ENCODE peak calls at places on chromosomes 11 and 22, in four cellular contexts. P is fibroblast of lung, R is thoracic aorta, U is hepatocyte. T is an unnamed sample. For H3K9me3, the result is how much of the 10 kb centered on the place peaks cover.

GRCh38 chr11:74519719-74520118 is 26.2 kb upstream of the LIPT2 start:
- DNase-seq in R (no peak), P (no peak), U (no peak), T (no peak)

GRCh38 chr22:45583504-45583903 is 80.8 kb downstream of the FBLN1 start:
- DNase-seq in R (no peak), P (no peak), U (no peak), T (no peak)

GRCh38 chr11:110243804-110244203 is 52.6 kb downstream of the RDX start:
- DNase-seq in P (no peak), R (no peak), U (no peak), T (no peak)

GRCh38 chr22:19407649-19408606 is 23.6 kb downstream of the HIRA start:
- DNase-seq in U (peak), P (no peak), R (no peak), T (peak)

GRCh38 chr22:32237905-32238304 is 17.2 kb downstream of the SLC5A4 start:
- DNase-seq in P (no peak), R (no peak), U (no peak), T (no peak)

GRCh38 chr11:120335596-120335927 is 651 bp upstream of the ARHGEF12 start:
- DNase-seq in P (no peak), R (no peak), U (no peak), T (no peak)

GRCh38 chr22:40377931-40378330 is 7.5 kb downstream of the SGSM3 start:
- DNase-seq in P (no peak), U (no peak), R (no peak), T (no peak)

GRCh38 chr11:36167729-36168128 is 121.5 kb downstream of the COMMD9 start:
- DNase-seq in U (no peak), R (no peak), P (no peak), T (no peak)

GRCh38 chr11:102110761-102111010 is 439 bp downstream of the YAP1 start:
- DNase-seq in P (no peak), R (no peak), U (no peak), T (no peak)

GRCh38 chr11:120648706-120649250 is 137.2 kb downstream of the GRIK4 start:
- DNase-seq in P (no peak), R (no peak), U (no peak), T (no peak)

GRCh38 chr11:67053896-67054850 is 2.5 kb upstream of the RHOD start:
- DNase-seq in U (peak), R (peak), P (peak), T (peak)

GRCh38 chr22:26779108-26779507 is 121.7 kb downstream of the MIAT start:
- DNase-seq in P (no peak), U (no peak), R (no peak), T (no peak)

GRCh38 chr11:117226388-117227385 is 5.2 kb downstream of the PCSK7 start:
- DNase-seq in R (no peak), P (peak), U (peak), T (peak)

GRCh38 chr22:40857309-40857851 is 432 bp downstream of the XPNPEP3 start:
- DNase-seq in P (peak), U (no peak), R (no peak), T (no peak)

GRCh38 chr22:24894220-24894975 is 52.1 kb downstream of the LHFPL7 start:
- DNase-seq in U (peak), R (peak), P (peak), T (no peak)

GRCh38 chr11:20363500-20364411 is at the start of gene HTATIP2:
- DNase-seq in R (no peak), U (peak), P (peak), T (peak)
- H3K27ac ChIP-seq in R (peak), U (peak), P (peak), T (peak)

DNA sequence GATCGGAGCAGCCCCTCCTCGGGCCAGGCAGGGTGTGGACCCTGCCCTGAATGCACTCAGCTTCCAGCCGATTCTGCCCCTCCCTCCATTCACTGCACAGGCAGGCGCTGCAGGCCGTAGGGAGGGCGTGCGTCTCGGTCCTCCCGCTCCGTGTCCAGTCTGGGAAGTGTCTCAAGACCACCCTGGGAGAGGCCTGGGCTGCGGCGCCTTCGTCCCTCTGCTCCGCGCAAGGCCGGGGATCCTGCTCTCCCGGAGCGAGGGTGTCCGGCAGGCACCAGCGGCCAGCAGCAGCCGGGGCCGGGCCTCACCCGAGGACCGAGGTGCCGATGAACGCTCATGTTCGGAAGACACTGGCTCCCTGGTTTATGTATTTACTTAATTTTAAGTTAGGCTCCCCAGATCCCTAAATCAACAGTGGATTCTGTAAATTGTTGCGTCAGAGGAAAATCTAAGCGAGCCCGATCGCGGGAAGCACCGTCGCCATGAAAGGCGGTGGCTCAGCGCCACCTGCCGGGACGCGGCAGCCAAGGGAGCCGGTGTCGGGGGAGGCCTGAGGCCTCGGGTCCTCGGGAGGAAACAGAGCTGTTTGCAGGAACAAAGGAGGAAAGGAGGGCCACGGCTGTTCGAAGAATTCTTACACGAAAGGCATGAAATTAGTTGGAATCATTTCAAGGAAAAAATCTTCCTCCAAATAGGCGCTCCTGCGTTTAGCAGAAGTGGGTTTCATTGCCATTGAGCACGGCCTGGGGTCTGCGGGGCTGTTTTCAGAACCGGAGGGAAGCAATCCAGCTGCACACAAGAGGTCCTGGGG is 195.3 kb downstream of the BRD1 start:
- DNase-seq in U (peak), R (no peak), P (peak), T (peak)
- TF ChIP-seq CTCF in U (peak), R (peak), P (peak), T (peak)

DNA sequence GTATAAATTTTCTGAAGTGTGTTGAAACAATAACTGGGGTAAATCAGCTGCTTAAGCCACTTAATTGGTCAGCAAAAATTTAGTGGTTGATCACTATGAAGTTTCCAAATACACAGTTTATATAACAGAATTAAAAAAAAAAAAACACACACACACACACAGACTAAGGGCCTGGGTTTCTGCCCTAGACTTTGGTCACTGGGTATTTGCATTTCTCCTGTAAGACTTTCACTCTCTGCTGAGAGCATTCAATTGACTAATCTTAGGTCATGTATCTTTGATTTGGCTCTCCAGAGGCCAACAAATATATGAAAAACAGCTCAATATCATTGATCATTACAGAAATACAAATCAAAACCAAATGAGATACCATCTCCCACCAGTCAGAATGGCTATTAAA is 214.3 kb downstream of the KCNA4 start:
- DNase-seq in U (peak), R (no peak), P (no peak), T (no peak)
- H3K9me3 ChIP-seq in U (under half), R (under half), P (under half), T (under half)

GRCh38 chr11:71917646-71918045 is 10.7 kb downstream of the XNDC1N start:
- DNase-seq in P (no peak), R (no peak), U (no peak), T (no peak)

GRCh38 chr11:71913716-71914115 is 14.7 kb downstream of the XNDC1N start:
- DNase-seq in P (peak), U (no peak), R (no peak), T (no peak)

GRCh38 chr11:71914127-71914526 is 14.3 kb downstream of the XNDC1N start:
- DNase-seq in R (no peak), P (no peak), U (no peak), T (no peak)

GRCh38 chr11:71914617-71915189 is 13.7 kb downstream of the XNDC1N start:
- DNase-seq in P (no peak), U (no peak), R (no peak), T (no peak)
- H3K27ac ChIP-seq in P (no peak), U (peak), R (no peak), T (no peak)

DNA sequence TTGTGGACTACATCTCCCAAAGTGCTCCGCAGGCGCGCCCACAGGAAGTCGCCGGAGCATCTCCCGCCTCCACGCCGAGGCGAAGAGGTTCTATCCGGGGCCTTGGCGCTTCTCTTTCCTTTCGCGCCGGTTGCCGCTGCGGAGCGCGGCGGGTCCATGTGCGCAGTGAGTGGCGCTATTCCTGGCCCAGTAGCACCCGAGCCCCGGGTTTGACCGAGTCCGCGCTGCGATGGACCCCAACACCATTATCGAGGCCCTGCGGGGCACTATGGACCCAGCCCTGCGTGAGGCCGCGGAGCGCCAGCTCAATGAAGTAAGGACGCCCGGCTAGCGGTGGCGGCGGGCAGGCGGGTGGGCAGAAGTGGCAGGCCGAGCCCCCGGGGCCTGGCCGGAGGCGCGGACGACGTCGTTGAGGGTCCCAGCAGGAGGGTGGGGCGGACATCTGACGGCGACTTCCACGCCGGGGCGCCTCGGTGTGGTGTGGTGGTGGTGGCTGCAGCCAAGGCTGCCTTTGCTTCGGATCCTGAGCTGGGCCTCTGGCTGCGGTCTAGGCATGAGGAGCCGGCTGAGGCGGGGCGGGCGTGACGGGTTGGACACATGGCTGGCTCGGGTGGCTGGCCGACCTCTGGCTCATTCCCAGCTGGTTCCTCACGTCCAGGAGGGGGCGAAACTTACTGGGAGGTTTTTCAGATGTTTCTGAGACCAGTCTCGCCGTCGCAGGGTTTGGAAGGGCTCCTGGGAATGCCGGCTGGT is at the start of gene IPO7:
- DNase-seq in P (peak), R (peak), U (peak), T (peak)
- TF ChIP-seq CTCF in P (peak), R (peak), U (peak), T (no peak)

DNA sequence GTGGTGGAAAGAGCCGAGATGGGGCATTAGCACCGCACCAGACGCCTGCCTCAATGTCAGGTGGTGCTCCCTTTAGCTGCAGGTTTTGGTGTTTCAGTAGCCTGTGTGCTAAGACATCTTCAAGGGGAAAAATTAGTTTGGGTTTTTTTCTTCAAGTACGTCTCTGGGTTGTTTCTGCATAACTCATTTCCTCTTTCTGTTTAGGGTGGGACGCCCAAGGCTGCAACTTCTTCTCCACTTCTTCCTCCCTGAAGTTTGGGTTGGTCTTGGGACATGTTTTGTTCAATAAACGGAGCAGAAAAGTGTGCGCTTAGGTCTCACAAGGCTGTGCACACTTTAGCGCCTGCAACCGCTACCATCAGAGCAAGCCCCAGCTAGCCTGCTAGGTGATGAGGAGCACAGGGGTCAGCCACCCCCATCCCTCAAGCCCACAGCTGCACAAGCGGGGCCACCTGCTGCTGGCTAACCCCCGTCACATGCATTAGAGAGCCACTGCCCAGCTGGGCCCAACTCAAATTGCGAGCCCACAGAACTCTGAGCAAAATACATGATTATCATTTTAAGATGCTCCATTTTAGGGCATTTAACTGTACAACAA is 1495.8 kb downstream of the TBC1D22A start:
- DNase-seq in R (no peak), U (no peak), P (no peak), T (no peak)
- H3K9me3 ChIP-seq in R (under half), U (under half), P (under half), T (under half)

T was measured in A673.